ENCODE peak calls at places on chromosomes 16 and 17, in seven cellular contexts. J, W, Q, N, B, M and D are unnamed samples.

GRCh38 chr16:53744449-53744848 is 40.5 kb downstream of the FTO start:
- DNase-seq in W (no peak), N (no peak), J (no peak), M (no peak), Q (peak; percentile 16), B (no peak), D (no peak)

GRCh38 chr17:8419305-8419704 is 16.4 kb upstream of the NDEL1 start:
- DNase-seq in N (no peak), B (no peak), J (no peak), Q (no peak), M (no peak), W (no peak), D (no peak)

GRCh38 chr17:51165680-51166197 is 472 bp upstream of the NME2 start:
- DNase-seq in B (no peak), N (no peak), Q (no peak), J (no peak), W (no peak), M (no peak), D (no peak)

GRCh38 chr17:62827722-62828498 is 19.8 kb upstream of the MARCHF10 start:
- DNase-seq in B (no peak), J (no peak), M (no peak), Q (no peak), W (no peak), N (peak; percentile 73), D (no peak)

GRCh38 chr16:85601730-85602401 is 11.3 kb upstream of the GSE1 start:
- DNase-seq in N (no peak), J (no peak), B (no peak), Q (no peak), M (no peak), W (no peak), D (no peak)

GRCh38 chr16:12020007-12020406 is 43.5 kb downstream of the SNX29 start:
- DNase-seq in B (no peak), Q (no peak), N (no peak), W (no peak), J (no peak), M (no peak), D (no peak)

GRCh38 chr17:39244600-39245570 is 19.1 kb upstream of the STAC2 start:
- DNase-seq in J (peak; percentile 64), M (peak; percentile 50), N (peak; percentile 55), Q (peak; percentile 84), W (peak; percentile 67), B (peak; percentile 65), D (peak; percentile 70)

GRCh38 chr17:32692179-32692578 is 184.7 kb downstream of the MYO1D start:
- DNase-seq in B (no peak), M (no peak), Q (no peak), N (no peak), W (no peak), J (no peak), D (no peak)

GRCh38 chr16:84477661-84478060 is 26.8 kb downstream of the MEAK7 start:
- DNase-seq in W (no peak), N (no peak), M (no peak), J (no peak), B (no peak), Q (no peak), D (no peak)

GRCh38 chr16:81633147-81633619 is 145.9 kb upstream of the PLCG2 start:
- DNase-seq in W (no peak), N (no peak), M (no peak), J (no peak), B (no peak), Q (no peak), D (no peak)

GRCh38 chr16:252366-253337 is 18.0 kb downstream of the FAM234A start:
- DNase-seq in Q (no peak), J (no peak), W (no peak), B (no peak), N (no peak), M (no peak), D (peak; percentile 48)

GRCh38 chr17:20202141-20202574 is 193.0 kb downstream of the SPECC1 start:
- DNase-seq in J (no peak), M (no peak), W (no peak), Q (no peak), B (no peak), N (no peak), D (no peak)

GRCh38 chr17:65953316-65954147 is 238.4 kb downstream of the CEP112 start:
- DNase-seq in J (no peak), N (no peak), Q (no peak), B (no peak), M (no peak), W (no peak), D (no peak)

GRCh38 chr16:23962001-23962400 is 126.2 kb downstream of the PRKCB start:
- DNase-seq in B (no peak), Q (no peak), J (no peak), W (no peak), M (no peak), N (no peak), D (no peak)

GRCh38 chr17:11503292-11503691 is 95.0 kb upstream of the DNAH9 start:
- DNase-seq in W (no peak), M (no peak), N (no peak), B (no peak), Q (no peak), J (no peak), D (no peak)

GRCh38 chr17:59783221-59784016 is 76.0 kb downstream of the VMP1 start:
- DNase-seq in Q (peak; percentile 81), N (peak; percentile 48), B (no peak), M (no peak), J (no peak), W (no peak), D (no peak)

GRCh38 chr16:20904507-20905079 is 4.0 kb downstream of the LYRM1 start:
- DNase-seq in Q (peak; percentile 95), N (peak; percentile 71), J (no peak), W (no peak), B (no peak), M (no peak), D (peak; percentile 29)

GRCh38 chr16:7843196-7843595 is 510.6 kb downstream of the RBFOX1 start:
- DNase-seq in Q (no peak), N (no peak), J (no peak), B (no peak), M (no peak), W (no peak), D (no peak)

GRCh38 chr17:48427598-48427997 is 2.4 kb downstream of the SKAP1 start:
- DNase-seq in J (no peak), B (peak; percentile 32), W (no peak), N (no peak), Q (no peak), M (no peak), D (peak; percentile 69)

GRCh38 chr16:81105946-81106345 is 9.8 kb upstream of the GCSH start:
- DNase-seq in Q (no peak), B (no peak), N (no peak), J (no peak), M (no peak), W (no peak), D (no peak)